ENCODE peak calls at places on chromosomes 13 and 19, in nine cellular contexts. V is breast epithelium, Y is sigmoid colon, K is Panc1, X is stomach, A is GM23338, M is transverse colon, L is HL-60, G is HCT116. E is an unnamed sample.

GRCh38 chr13:54536112-54536511 is 1507.5 kb downstream of the OLFM4 start:
- DNase-seq in V (no peak), Y (no peak), K (no peak), X (no peak), A (peak; percentile 74), M (no peak), L (no peak), G (no peak), E (no peak)

GRCh38 chr19:19491321-19492025 is 23.9 kb downstream of the TSSK6 start:
- DNase-seq in V (no peak), Y (no peak), K (no peak), X (no peak), A (no peak), M (no peak), L (no peak), G (no peak), E (no peak)

GRCh38 chr13:89627991-89628390 is 1719.5 kb upstream of the MIR17HG start:
- DNase-seq in V (no peak), Y (no peak), K (peak; percentile 17), X (no peak), A (no peak), M (no peak), L (no peak), G (no peak), E (no peak)

GRCh38 chr19:14940266-14940665 is 1.0 kb upstream of the OR7C2 start:
- DNase-seq in V (no peak), Y (no peak), K (no peak), X (no peak), A (no peak), M (no peak), L (no peak), G (no peak), E (no peak)

GRCh38 chr13:50421457-50422130 is 406.4 kb downstream of the KCNRG start:
- DNase-seq in V (no peak), Y (no peak), K (no peak), X (no peak), A (no peak), M (no peak), L (no peak), G (no peak), E (no peak)

GRCh38 chr13:43786766-43787517 is at the start of gene ENOX1:
- DNase-seq in V (no peak), Y (peak; percentile 90), K (no peak), X (peak; percentile 49), A (peak; percentile 77), M (peak; percentile 38), L (peak; percentile 33), G (peak; percentile 34), E (peak; percentile 77)

GRCh38 chr13:39501711-39502324 is 101.2 kb downstream of the LHFPL6 start:
- DNase-seq in V (no peak), Y (no peak), K (no peak), X (no peak), A (no peak), M (no peak), L (no peak), G (no peak), E (no peak)

GRCh38 chr19:3125900-3126524 is 9.8 kb upstream of the GNA15 start:
- DNase-seq in V (no peak), Y (no peak), K (peak; percentile 24), X (peak; percentile 79), A (peak; percentile 88), M (peak; percentile 79), L (peak; percentile 59), G (peak; percentile 60), E (peak; percentile 92)

GRCh38 chr19:27654266-27654990 is 1558.5 kb downstream of the UQCRFS1 start:
- DNase-seq in V (no peak), Y (no peak), K (no peak), X (no peak), A (no peak), M (no peak), L (no peak), G (no peak), E (no peak)

GRCh38 chr13:46569471-46569870 is 16.5 kb downstream of the LRCH1 start:
- DNase-seq in V (no peak), Y (no peak), K (no peak), X (no peak), A (no peak), M (no peak), L (no peak), G (no peak), E (no peak)

GRCh38 chr19:8120636-8121480 is 28.5 kb downstream of the FBN3 start:
- DNase-seq in V (no peak), Y (no peak), K (no peak), X (no peak), A (peak; percentile 72), M (no peak), L (no peak), G (no peak), E (no peak)

GRCh38 chr19:49932041-49932451 is 2.7 kb upstream of the NUP62 start:
- DNase-seq in V (no peak), Y (no peak), K (no peak), X (no peak), A (no peak), M (no peak), L (no peak), G (no peak), E (no peak)

GRCh38 chr19:1113278-1113985 is 9.6 kb downstream of the GPX4 start:
- DNase-seq in V (peak; percentile 96), Y (peak; percentile 98), K (no peak), X (peak; percentile 97), A (peak; percentile 94), M (peak; percentile 98), L (peak; percentile 79), G (peak; percentile 80), E (peak; percentile 96)

GRCh38 chr19:31610036-31610435 is 260.8 kb upstream of the TSHZ3 start:
- DNase-seq in V (no peak), Y (no peak), K (no peak), X (no peak), A (no peak), M (no peak), L (no peak), G (no peak), E (no peak)

GRCh38 chr13:35475131-35475959 is 1.1 kb downstream of the MAB21L1 start:
- DNase-seq in V (no peak), Y (peak; percentile 61), K (no peak), X (peak; percentile 39), A (peak; percentile 75), M (peak; percentile 8), L (no peak), G (no peak), E (peak; percentile 79)

DNA sequence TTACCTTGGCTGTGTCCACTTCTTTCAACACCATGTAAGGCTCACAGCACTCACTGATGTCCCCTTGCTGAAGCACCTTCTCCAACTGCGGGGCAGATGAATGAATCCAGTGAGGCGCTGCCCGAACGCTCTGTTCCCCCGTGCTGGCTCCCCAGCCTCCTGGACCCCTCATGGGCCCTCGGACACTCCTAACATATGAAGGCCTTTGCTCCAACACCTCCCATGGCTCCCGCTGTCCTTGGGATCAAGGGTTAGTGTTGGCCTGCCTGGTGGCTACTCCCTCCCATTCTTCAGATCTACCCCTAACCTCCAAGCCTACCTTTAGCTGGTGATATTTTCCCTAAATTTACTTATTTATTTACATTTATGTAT is 4.4 kb downstream of the ANGPTL8 start:
- DNase-seq in V (no peak), Y (no peak), K (no peak), X (no peak), A (no peak), M (no peak), L (no peak), G (no peak), E (no peak)
- H3K27ac ChIP-seq in V (peak overlapping the region; percentile 28), Y (peak overlapping the region; percentile 70), K (no peak overlapping the region), X (peak overlapping the region; percentile 29), A (no peak overlapping the region), M (peak overlapping the region; percentile 26), L (no peak overlapping the region), G (no peak overlapping the region), E (no peak overlapping the region)

GRCh38 chr13:75798353-75799245 is 162.5 kb downstream of the LMO7 start:
- DNase-seq in V (no peak), Y (no peak), K (peak; percentile 57), X (no peak), A (no peak), M (no peak), L (no peak), G (peak; percentile 39), E (no peak)
- TF ChIP-seq POLR2AphosphoS5 in V (no peak), Y (no peak), K (no peak), X (no peak), A (no peak), M (no peak), L (no peak), G (no peak), E (no peak)

GRCh38 chr13:28819046-28819747 is 942 bp upstream of the MTUS2 start:
- DNase-seq in V (no peak), Y (no peak), K (no peak), X (no peak), A (peak; percentile 73), M (no peak), L (no peak), G (no peak), E (no peak)

GRCh38 chr13:28822801-28823200 is 2.7 kb downstream of the MTUS2 start:
- DNase-seq in V (no peak), Y (no peak), K (no peak), X (no peak), A (no peak), M (no peak), L (no peak), G (no peak), E (no peak)

GRCh38 chr13:28822161-28822560 is 2.0 kb downstream of the MTUS2 start:
- DNase-seq in V (no peak), Y (no peak), K (no peak), X (no peak), A (no peak), M (no peak), L (no peak), G (no peak), E (no peak)

GRCh38 chr13:28819748-28820098 is 416 bp upstream of the MTUS2 start:
- DNase-seq in V (no peak), Y (no peak), K (no peak), X (peak; percentile 27), A (peak; percentile 86), M (peak; percentile 28), L (peak; percentile 37), G (no peak), E (no peak)

GRCh38 chr13:28820099-28821051 is at the start of gene MTUS2:
- DNase-seq in V (no peak), Y (no peak), K (no peak), X (no peak), A (peak; percentile 85), M (no peak), L (no peak), G (no peak), E (no peak)
- H3K27ac ChIP-seq in V (no peak within 1 kb of the TSS), Y (peak within 1 kb of the TSS; percentile 59), K (no peak within 1 kb of the TSS), X (no peak within 1 kb of the TSS), A (no peak within 1 kb of the TSS), M (no peak within 1 kb of the TSS), L (no peak within 1 kb of the TSS), G (no peak within 1 kb of the TSS), E (no peak within 1 kb of the TSS)

DNA sequence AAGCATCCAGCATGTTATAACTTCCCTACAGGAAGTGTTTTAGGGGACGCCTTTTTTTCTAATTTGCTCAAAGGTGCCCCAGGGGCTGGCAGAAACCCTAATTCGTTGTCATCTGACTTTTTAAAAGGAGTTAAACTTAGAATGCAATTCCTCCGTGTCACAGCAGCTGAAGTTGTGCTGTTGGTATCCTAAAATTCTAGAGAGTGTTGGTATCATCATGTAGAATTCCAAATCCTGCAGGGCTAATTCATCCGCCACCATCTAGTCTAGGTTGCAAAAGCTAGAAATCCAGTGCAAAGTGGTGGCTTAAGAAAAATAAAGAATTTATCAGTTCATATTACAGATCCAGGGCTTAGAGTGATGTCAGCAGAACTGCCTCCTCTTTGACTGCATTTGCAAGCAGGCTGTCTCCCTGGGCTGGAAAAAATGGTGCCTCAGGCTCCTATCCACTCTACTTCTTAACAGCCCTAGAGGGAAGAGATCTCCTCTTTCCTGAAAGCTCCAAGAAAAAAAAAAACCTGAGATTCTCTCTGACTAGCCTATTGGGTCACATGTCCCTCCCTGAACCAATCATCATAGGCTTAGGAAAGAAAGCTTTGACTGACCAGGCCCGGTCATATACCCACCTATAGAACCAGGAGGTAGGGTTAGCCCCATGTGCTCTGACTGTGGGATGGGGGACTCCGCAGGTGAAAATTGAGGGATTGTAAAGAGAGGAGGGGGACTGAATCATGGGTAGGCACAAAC is 73.0 kb downstream of the MAP4K1 start:
- DNase-seq in V (no peak), Y (no peak), K (no peak), X (no peak), A (peak; percentile 21), M (no peak), L (peak; percentile 50), G (peak; percentile 56), E (no peak)
- TF ChIP-seq POLR2AphosphoS5 in V (no peak), Y (no peak), K (no peak), X (no peak), A (no peak), M (no peak), L (no peak), G (no peak), E (no peak)

E was measured in spleen.